ENCODE peak calls at places on chromosomes 4 and X, in six cellular contexts. I is AG09309, X is psoas muscle, R is AG10803, G is GM10248, B is fibroblast of the aortic adventitia. J is an unnamed sample.

GRCh38 chr4:16196482-16197393 is 29.5 kb downstream of the TAPT1 start:
- DNase-seq in X (no peak), I (peak; percentile 45), B (peak; percentile 82), G (no peak), R (peak; percentile 80), J (no peak)

GRCh38 chr4:38468491-38468890 is 195.5 kb upstream of the KLF3 start:
- DNase-seq in B (no peak), I (no peak), X (no peak), R (no peak), G (no peak), J (no peak)

GRCh38 chr4:157713342-157713741 is 459.5 kb downstream of the GASK1B start:
- DNase-seq in X (no peak), G (no peak), I (no peak), B (no peak), R (no peak), J (no peak)

GRCh38 chrX:72050011-72050410 is 81.7 kb downstream of the RTL5 start:
- DNase-seq in R (peak; percentile 60), B (peak; percentile 56), X (no peak), G (no peak), I (no peak), J (no peak)

GRCh38 chr4:54658321-54659093 is 750 bp downstream of the KIT start:
- DNase-seq in I (no peak), X (peak; percentile 52), G (peak; percentile 33), R (peak; percentile 54), B (peak; percentile 7), J (peak; percentile 51)

GRCh38 chrX:74788545-74789086 is 136.6 kb downstream of the NEXMIF start:
- DNase-seq in G (no peak), R (no peak), X (no peak), I (no peak), B (no peak), J (no peak)

GRCh38 chr4:119536572-119537528 is 91.8 kb downstream of the PDE5A start:
- DNase-seq in X (no peak), B (peak; percentile 80), R (peak; percentile 44), I (peak; percentile 39), G (no peak), J (no peak)

GRCh38 chr4:5751073-5751917 is 40.3 kb downstream of the EVC start:
- DNase-seq in G (no peak), B (peak; percentile 71), X (no peak), I (peak; percentile 83), R (peak; percentile 95), J (no peak)

GRCh38 chr4:16225139-16225538 is 1.1 kb downstream of the TAPT1 start:
- DNase-seq in R (peak; percentile 57), G (no peak), X (no peak), B (peak; percentile 55), I (no peak), J (no peak)

GRCh38 chr4:1579834-1580686 is 104.1 kb downstream of the FAM53A start:
- DNase-seq in B (peak; percentile 89), I (no peak), G (peak; percentile 88), X (peak; percentile 92), R (no peak), J (peak; percentile 38)

GRCh38 chrX:119692241-119693031 is 532 bp downstream of the SEPTIN6 start:
- DNase-seq in G (peak; percentile 39), B (peak; percentile 53), R (peak; percentile 34), I (no peak), X (peak; percentile 27), J (peak; percentile 17)

GRCh38 chr4:53676402-53676871 is 85.2 kb upstream of the LNX1 start:
- DNase-seq in B (peak; percentile 89), R (peak; percentile 73), I (peak; percentile 55), X (no peak), G (no peak), J (no peak)

GRCh38 chr4:3416821-3417221 is 24.9 kb upstream of the HGFAC start:
- DNase-seq in B (no peak), G (no peak), X (no peak), R (no peak), I (no peak), J (no peak)

GRCh38 chrX:38375888-38376287 is 23.5 kb downstream of the OTC start:
- DNase-seq in B (peak; percentile 6), X (no peak), G (peak; percentile 10), R (no peak), I (no peak), J (no peak)

GRCh38 chr4:88969746-88970145 is 87.2 kb downstream of the FAM13A start:
- DNase-seq in X (no peak), R (no peak), I (no peak), G (no peak), B (no peak), J (no peak)

GRCh38 chrX:53156207-53156596 is 62.3 kb downstream of the KANTR start:
- DNase-seq in X (no peak), G (no peak), R (no peak), B (no peak), I (no peak), J (no peak)

GRCh38 chrX:45850197-45850774 is 649.6 kb upstream of the DIPK2B start:
- DNase-seq in X (no peak), I (no peak), R (peak; percentile 8), G (peak; percentile 8), B (peak; percentile 4), J (no peak)

GRCh38 chr4:55547918-55548317 is 1.2 kb upstream of the CLOCK start:
- DNase-seq in X (no peak), G (no peak), B (no peak), I (no peak), R (no peak), J (no peak)

GRCh38 chr4:77618383-77619241 is 13.0 kb downstream of the CXCL13 start:
- DNase-seq in X (peak; percentile 16), I (peak; percentile 27), R (peak; percentile 65), B (peak; percentile 79), G (peak; percentile 70), J (peak; percentile 62)

GRCh38 chr4:79695848-79696247 is 287.8 kb upstream of the GK2 start:
- DNase-seq in I (no peak), B (no peak), G (no peak), X (no peak), R (no peak), J (no peak)

GRCh38 chr4:106316773-106317409 is 541 bp downstream of the AIMP1 start:
- DNase-seq in B (no peak), G (no peak), X (no peak), I (no peak), R (no peak), J (no peak)

GRCh38 chrX:103845165-103845653 is 13.2 kb upstream of the RAB9B start:
- DNase-seq in R (peak; percentile 85), G (peak; percentile 28), B (peak; percentile 88), I (peak; percentile 59), X (peak; percentile 52), J (peak; percentile 19)

GRCh38 chr4:168524006-168524405 is 27.2 kb downstream of the PALLD start:
- DNase-seq in B (peak; percentile 66), G (no peak), I (peak; percentile 62), X (no peak), R (peak; percentile 89), J (no peak)

GRCh38 chr4:169397762-169398161 is 127.0 kb upstream of the SH3RF1 start:
- DNase-seq in R (peak; percentile 75), I (no peak), G (no peak), B (peak; percentile 67), X (no peak), J (no peak)

GRCh38 chr4:134202136-134202535 is 547 bp upstream of the PABPC4L start:
- DNase-seq in X (no peak), R (no peak), G (no peak), I (no peak), B (no peak), J (no peak)

GRCh38 chrX:17682259-17682658 is 55.0 kb upstream of the SCML1 start:
- DNase-seq in X (no peak), I (no peak), B (no peak), R (peak; percentile 1), G (no peak), J (no peak)

GRCh38 chr4:48985976-48986653 is at the start of gene CWH43:
- DNase-seq in B (no peak), X (no peak), I (no peak), R (no peak), G (no peak), J (peak; percentile 9)

GRCh38 chr4:48986654-48987164 is 634 bp downstream of the CWH43 start:
- DNase-seq in I (no peak), X (no peak), G (no peak), R (no peak), B (no peak), J (no peak)

GRCh38 chr4:100062921-100063320 is 112.8 kb upstream of the H2AZ1 start:
- DNase-seq in B (no peak), X (no peak), G (no peak), I (no peak), R (no peak), J (no peak)

GRCh38 chr4:84866295-84866694 is 100.2 kb downstream of the WDFY3 start:
- DNase-seq in G (no peak), I (no peak), R (no peak), X (no peak), B (no peak), J (no peak)

GRCh38 chr4:38940476-38940875 is 72.9 kb downstream of the FAM114A1 start:
- DNase-seq in G (no peak), X (no peak), B (no peak), I (no peak), R (no peak), J (no peak)

DNA sequence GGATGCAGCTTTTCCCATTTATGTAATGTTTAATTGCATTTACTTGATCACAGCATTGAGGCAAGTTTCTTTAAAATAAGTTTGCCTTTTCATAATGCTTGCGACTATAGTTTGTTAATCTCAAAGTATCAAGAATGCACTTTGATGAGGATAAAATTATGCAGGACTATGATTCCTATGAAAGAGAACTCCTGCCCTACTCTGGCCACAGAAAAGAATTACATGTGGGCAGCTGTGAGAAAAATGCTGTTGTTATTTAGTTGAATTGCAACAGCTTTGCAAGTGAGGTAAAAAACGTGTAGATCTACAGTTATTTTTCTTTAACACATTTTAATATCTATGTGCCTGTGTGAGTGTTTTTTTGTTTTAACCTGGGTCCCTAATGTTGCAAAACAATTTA is 12.5 kb upstream of the OSTC start:
- DNase-seq in G (no peak), X (no peak), I (no peak), B (peak; percentile 28), R (peak; percentile 55), J (no peak)
- TF ChIP-seq CTCF in G (no peak), X (no peak), I (peak; percentile 35), B (peak; percentile 30), R (peak; percentile 56), J (no peak)

GRCh38 chr4:15006416-15007024 is 4.2 kb downstream of the CPEB2 start:
- DNase-seq in B (peak; percentile 33), R (peak; percentile 17), G (peak; percentile 8), I (no peak), X (no peak), J (no peak)
- TF ChIP-seq CTCF in B (peak; percentile 51), R (peak; percentile 51), G (peak; percentile 31), I (peak; percentile 31), X (peak; percentile 43), J (peak; percentile 15)

DNA sequence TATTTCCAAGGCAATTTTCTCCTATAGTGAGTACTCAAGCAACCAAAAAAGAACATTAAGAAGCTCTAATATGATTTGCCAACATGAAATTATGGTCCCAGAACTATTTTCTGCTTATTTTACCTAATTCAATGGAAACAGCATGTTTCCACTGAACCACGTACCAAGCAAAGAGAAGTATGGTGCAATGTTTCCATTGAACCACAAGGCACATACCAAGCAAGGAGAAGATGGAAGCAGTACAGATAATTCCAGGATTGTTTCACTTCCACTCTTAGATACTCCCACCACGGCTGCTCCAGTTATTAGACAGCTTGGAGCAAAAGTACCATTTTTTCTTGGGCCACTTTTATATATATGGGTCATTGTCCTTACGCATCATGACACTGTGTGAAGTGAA is 164.9 kb downstream of the RNF150 start:
- DNase-seq in G (no peak), R (no peak), I (no peak), B (no peak), X (no peak), J (no peak)
- TF ChIP-seq CTCF in G (no peak), R (no peak), I (no peak), B (no peak), X (no peak), J (no peak)

GRCh38 chr4:32268949-32269348 is 1548.8 kb downstream of the PCDH7 start:
- DNase-seq in I (no peak), R (no peak), B (peak; percentile 44), X (no peak), G (no peak), J (no peak)
- TF ChIP-seq CTCF in I (no peak), R (no peak), B (peak; percentile 33), X (no peak), G (no peak), J (no peak)